ENCODE peak calls at places on chromosomes 11 and 22, in five cellular contexts. Z, I, S, G and B are unnamed samples.

GRCh38 chr22:43001271-43002197 is 13.4 kb downstream of the PACSIN2 start:
- DNase-seq in I (no peak), G (no peak), Z (no peak), S (peak; percentile 70), B (peak; percentile 66)

GRCh38 chr22:41197046-41197807 is 7.9 kb upstream of the L3MBTL2 start:
- DNase-seq in G (peak; percentile 77), I (no peak), S (peak; percentile 39), Z (peak; percentile 89), B (no peak)

GRCh38 chr11:62122076-62122475 is 1.7 kb upstream of the INCENP start:
- DNase-seq in Z (no peak), G (no peak), S (no peak), I (no peak), B (no peak)

GRCh38 chr22:48098243-48098935 is 1335.9 kb downstream of the TBC1D22A start:
- DNase-seq in Z (no peak), S (no peak), G (no peak), I (no peak), B (no peak)

GRCh38 chr22:26398741-26399153 is 30.3 kb upstream of the ASPHD2 start:
- DNase-seq in I (peak; percentile 8), Z (peak; percentile 54), S (peak; percentile 75), G (peak; percentile 46), B (peak; percentile 50)

GRCh38 chr22:48738204-48738980 is 1089.3 kb downstream of the BRD1 start:
- DNase-seq in I (no peak), S (no peak), G (no peak), Z (peak; percentile 36), B (no peak)

GRCh38 chr11:127733552-127733951 is 733.0 kb upstream of the KIRREL3 start:
- DNase-seq in I (no peak), S (no peak), G (no peak), Z (no peak), B (no peak)

GRCh38 chr11:116930586-116930985 is 93.2 kb upstream of the APOA1 start:
- DNase-seq in S (no peak), G (no peak), I (no peak), Z (no peak), B (no peak)

GRCh38 chr22:30555282-30556210 is 9.0 kb upstream of the SEC14L6 start:
- DNase-seq in I (no peak), Z (no peak), S (no peak), G (no peak), B (no peak)

GRCh38 chr11:121661796-121662508 is 209.2 kb upstream of the SORL1-AS1 start:
- DNase-seq in Z (no peak), S (peak; percentile 70), I (peak; percentile 65), G (no peak), B (no peak)

GRCh38 chr11:79264284-79264683 is 176.5 kb downstream of the TENM4 start:
- DNase-seq in S (no peak), G (no peak), Z (no peak), I (no peak), B (peak; percentile 27)

GRCh38 chr22:20028855-20029549 is 8.1 kb downstream of the TANGO2 start:
- DNase-seq in S (no peak), G (no peak), I (no peak), Z (peak; percentile 30), B (no peak)

DNA sequence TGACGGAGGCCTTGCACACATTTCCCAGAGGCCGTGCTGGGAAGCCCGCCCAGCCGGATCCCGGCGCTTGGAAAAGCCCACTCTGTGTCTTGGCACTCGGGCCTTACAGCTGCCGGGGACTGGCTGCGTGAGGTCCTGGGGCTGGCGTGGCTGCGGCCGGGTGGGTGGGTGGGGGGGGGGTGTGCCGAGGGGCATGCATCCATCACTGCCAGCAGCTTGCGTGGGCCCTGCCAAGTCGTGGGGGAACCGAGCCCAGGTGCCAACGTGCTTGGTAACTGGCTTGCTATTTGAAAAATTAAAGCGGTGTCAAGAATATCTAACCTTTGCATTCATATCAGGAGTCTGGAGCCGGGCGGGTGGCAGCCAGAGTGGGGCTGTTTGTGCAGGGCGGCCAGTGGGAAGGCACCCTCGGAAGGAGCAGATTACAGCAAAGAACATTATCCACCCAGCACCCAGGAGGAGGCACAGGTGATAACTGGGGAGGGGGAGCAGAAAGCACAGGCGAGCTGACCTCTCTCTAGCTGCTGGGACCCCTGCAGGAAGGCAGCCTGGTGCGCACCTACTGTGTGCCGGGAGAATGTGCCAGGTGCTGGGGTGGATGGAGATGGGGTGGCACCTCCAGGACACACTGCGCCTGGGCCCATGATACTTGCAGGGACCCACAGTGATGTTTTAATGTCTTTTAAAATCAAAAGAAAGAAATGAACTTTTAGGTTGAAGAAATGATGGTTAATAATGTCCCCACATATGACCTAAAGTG is 28.5 kb upstream of the SMIM38 start:
- DNase-seq in S (no peak), G (no peak), I (no peak), Z (peak; percentile 77), B (no peak)
- H3K4me3 ChIP-seq in S (no peak overlapping the region), G (no peak overlapping the region), I (no peak overlapping the region), Z (no peak overlapping the region), B (no peak overlapping the region)

DNA sequence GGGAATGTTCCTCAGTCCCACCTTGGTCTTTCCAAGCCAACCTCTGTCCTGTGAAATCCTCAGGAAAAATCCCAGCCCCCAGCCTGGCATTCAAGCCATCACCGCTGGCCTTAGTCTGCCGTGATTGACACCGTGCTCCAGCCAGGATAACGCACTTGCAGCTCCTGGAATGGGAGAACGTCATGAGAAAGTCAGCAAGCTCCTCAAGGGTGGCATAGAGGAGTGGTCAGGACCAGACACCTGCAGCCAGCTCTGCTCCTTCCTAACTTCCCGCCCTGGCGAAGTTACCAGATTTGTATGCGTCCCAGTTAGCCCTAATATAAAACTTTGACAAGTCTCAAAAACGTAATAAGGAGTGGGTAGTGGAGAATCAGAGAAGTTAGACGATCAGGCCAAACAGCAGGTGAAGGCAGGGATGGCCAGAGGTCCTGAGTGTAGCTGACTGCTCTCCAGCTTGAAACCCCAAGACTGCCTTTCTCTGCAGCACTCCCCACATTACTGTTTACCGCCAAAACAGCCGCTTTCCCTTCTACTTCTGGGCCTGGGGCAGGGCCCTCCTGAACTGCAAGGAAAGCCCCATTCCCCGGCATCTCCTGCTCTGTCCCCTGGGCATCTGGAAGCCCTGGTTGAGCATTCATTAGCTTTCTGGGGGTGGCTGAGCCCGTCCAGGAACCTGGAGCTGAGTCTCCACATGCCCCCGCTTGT is 1.3 kb upstream of the DKK3 start:
- DNase-seq in G (no peak), S (no peak), Z (no peak), I (no peak), B (no peak)
- H3K4me3 ChIP-seq in G (peak overlapping the region; percentile 48), S (peak overlapping the region; percentile 28), Z (peak overlapping the region; percentile 75), I (peak overlapping the region; percentile 54), B (peak overlapping the region; percentile 79)

GRCh38 chr11:119317592-119318239 is 786 bp upstream of the MCAM start:
- DNase-seq in Z (no peak), I (no peak), G (no peak), S (no peak), B (no peak)
- H3K4me3 ChIP-seq in Z (no peak overlapping the region), I (peak overlapping the region; percentile 43), G (peak overlapping the region; percentile 57), S (no peak overlapping the region), B (peak overlapping the region; percentile 56)

GRCh38 chr11:48168815-48169214 is 47.8 kb upstream of the OR4B1 start:
- DNase-seq in Z (no peak), I (no peak), G (no peak), S (no peak), B (no peak)

GRCh38 chr11:48169259-48169658 is 47.4 kb upstream of the OR4B1 start:
- DNase-seq in I (no peak), Z (no peak), G (no peak), S (no peak), B (no peak)

GRCh38 chr11:48169706-48170105 is 46.9 kb upstream of the OR4B1 start:
- DNase-seq in Z (peak; percentile 52), G (no peak), I (no peak), S (no peak), B (no peak)

GRCh38 chr11:48170840-48171233 is 45.8 kb upstream of the OR4B1 start:
- DNase-seq in Z (peak; percentile 49), G (no peak), S (peak; percentile 44), I (no peak), B (no peak)

DNA sequence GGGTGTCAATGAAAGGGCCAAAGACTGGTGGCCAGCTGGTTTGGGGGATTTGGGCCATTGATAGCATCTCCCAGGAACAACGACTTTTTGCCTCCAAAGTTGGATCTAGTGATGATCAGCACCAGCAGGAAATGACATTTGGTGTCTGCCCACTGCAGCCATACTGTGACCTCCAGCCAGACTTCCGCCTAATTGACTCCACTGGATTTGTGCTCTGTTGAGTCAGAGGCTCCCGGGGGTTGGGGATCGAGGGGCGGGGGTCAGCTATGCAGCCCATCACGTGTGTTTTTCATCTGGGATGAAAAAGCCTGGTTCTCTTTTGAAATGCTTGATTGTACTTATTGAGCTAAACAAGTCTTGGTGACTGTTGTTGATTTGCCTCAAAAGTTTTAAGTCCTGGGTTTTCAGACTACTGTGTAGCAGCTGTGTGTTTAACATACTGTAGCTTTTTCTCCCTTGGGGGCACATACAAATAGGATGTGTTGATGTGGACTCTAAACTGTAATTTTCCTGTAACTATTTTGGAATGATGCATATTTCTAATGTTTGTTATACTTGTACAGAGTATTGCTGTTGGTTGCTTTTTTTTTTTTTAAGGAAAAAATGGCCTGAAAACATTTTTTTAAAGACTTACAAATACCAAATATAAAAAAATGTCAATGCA is 46.3 kb upstream of the OR4B1 start:
- DNase-seq in I (no peak), G (no peak), S (peak; percentile 34), Z (peak; percentile 50), B (no peak)
- H3K4me3 ChIP-seq in I (no peak overlapping the region), G (no peak overlapping the region), S (no peak overlapping the region), Z (no peak overlapping the region), B (no peak overlapping the region)

GRCh38 chr11:132430352-132431091 is 1060.1 kb downstream of the NTM start:
- DNase-seq in Z (no peak), I (no peak), G (no peak), S (no peak), B (no peak)
- H3K4me3 ChIP-seq in Z (no peak overlapping the region), I (no peak overlapping the region), G (no peak overlapping the region), S (no peak overlapping the region), B (no peak overlapping the region)

GRCh38 chr11:13043912-13044628 is 35.0 kb downstream of the RASSF10 start:
- DNase-seq in S (no peak), G (no peak), I (no peak), Z (no peak), B (no peak)
- H3K4me3 ChIP-seq in S (no peak overlapping the region), G (no peak overlapping the region), I (no peak overlapping the region), Z (no peak overlapping the region), B (no peak overlapping the region)

DNA sequence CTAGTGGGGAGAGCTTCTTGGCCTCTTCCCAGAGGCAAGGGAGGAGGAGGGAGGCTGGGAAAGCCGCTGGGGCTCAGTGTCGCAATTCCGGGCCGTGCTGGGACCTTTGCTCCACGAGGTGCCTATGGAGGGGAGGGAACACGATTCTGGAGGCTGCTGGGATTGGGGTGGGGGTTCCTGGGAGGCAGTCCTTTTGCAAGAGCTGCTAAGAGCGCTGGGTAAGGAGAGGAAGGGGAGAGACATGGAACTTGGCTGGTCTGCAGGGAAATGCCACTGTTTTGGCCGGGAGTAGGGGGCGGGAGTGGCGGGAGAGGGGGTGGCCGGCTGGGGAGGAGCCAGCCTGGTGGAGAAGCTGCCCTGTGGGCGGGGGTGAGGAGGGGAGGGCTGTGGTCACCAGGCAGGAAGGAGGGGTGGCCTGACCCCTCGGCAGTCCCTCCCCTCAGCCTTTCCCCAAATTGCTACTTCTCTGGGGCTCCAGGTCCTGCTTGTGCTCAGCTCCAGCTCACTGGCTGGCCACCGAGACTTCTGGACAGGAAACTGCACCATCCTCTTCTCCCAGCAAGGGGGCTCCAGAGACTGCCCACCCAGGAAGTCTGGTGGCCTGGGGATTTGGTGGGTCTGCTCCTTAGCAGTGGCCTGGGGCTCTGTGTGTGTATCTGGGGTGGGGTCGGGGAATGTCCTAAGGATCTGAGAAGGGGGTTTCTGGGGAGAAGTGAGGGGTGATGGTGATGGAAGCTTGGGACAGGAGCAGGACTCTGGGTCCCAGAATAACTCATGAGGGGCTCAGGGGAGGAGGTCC is at the start of gene NR1H3:
- DNase-seq in G (peak; percentile 58), S (peak; percentile 59), I (no peak), Z (peak; percentile 89), B (no peak)
- H3K4me3 ChIP-seq in G (peak within 1 kb of the TSS; percentile 33), S (peak within 1 kb of the TSS; percentile 10), I (peak within 1 kb of the TSS; percentile 53), Z (peak within 1 kb of the TSS; percentile 5), B (peak within 1 kb of the TSS; percentile 9)